ENCODE peak calls at places on chromosome 16, in five cellular contexts. One of them, this sample, is unnamed.

GRCh38 chr16:11398851-11399250 is 53.6 kb downstream of the RMI2 start:
- DNase-seq in left lung: no peak
- DNase-seq in activated T-helper 2 cell treated with anti-CD3 and anti-CD28 coated beads, Interferon-gamma antibody, Interleukin-2, Interleukin-4, amounts not matched to agents 10 μg/mL and 5 μg/mL and 100 μg/mL, durations not matched to agents 14 hours and 24 hours and 36 hours: no peak
- DNase-seq in MV-4-11: no peak
- DNase-seq in NCI-H2029: no peak
- DNase-seq in this sample: no peak

GRCh38 chr16:79848739-79849518 is 248.4 kb upstream of the MAF start:
- DNase-seq in activated T-helper 2 cell treated with anti-CD3 and anti-CD28 coated beads, Interferon-gamma antibody, Interleukin-2, Interleukin-4, amounts not matched to agents 10 μg/mL and 5 μg/mL and 100 μg/mL, durations not matched to agents 14 hours and 24 hours and 36 hours: no peak
- DNase-seq in left lung: no peak
- DNase-seq in NCI-H2029: no peak
- DNase-seq in MV-4-11: no peak
- DNase-seq in this sample: no peak

GRCh38 chr16:45454-45853 is 8.0 kb downstream of the POLR3K start:
- DNase-seq in NCI-H2029: no peak
- DNase-seq in activated T-helper 2 cell treated with anti-CD3 and anti-CD28 coated beads, Interferon-gamma antibody, Interleukin-2, Interleukin-4, amounts not matched to agents 10 μg/mL and 5 μg/mL and 100 μg/mL, durations not matched to agents 14 hours and 24 hours and 36 hours: no peak
- DNase-seq in left lung: no peak
- DNase-seq in MV-4-11: no peak
- DNase-seq in this sample: no peak

GRCh38 chr16:76910931-76911330 is 280.1 kb upstream of the MON1B start:
- DNase-seq in activated T-helper 2 cell treated with anti-CD3 and anti-CD28 coated beads, Interferon-gamma antibody, Interleukin-2, Interleukin-4, amounts not matched to agents 10 μg/mL and 5 μg/mL and 100 μg/mL, durations not matched to agents 14 hours and 24 hours and 36 hours: no peak
- DNase-seq in MV-4-11: no peak
- DNase-seq in NCI-H2029: no peak
- DNase-seq in left lung: no peak
- DNase-seq in this sample: no peak

GRCh38 chr16:8126313-8126712 is 464.0 kb downstream of the TMEM114 start:
- DNase-seq in NCI-H2029: no peak
- DNase-seq in activated T-helper 2 cell treated with anti-CD3 and anti-CD28 coated beads, Interferon-gamma antibody, Interleukin-2, Interleukin-4, amounts not matched to agents 10 μg/mL and 5 μg/mL and 100 μg/mL, durations not matched to agents 14 hours and 24 hours and 36 hours: no peak
- DNase-seq in left lung: no peak
- DNase-seq in MV-4-11: no peak
- DNase-seq in this sample: no peak

GRCh38 chr16:4360538-4361021 is 9.5 kb upstream of the PAM16 start:
- DNase-seq in left lung: no peak
- DNase-seq in activated T-helper 2 cell treated with anti-CD3 and anti-CD28 coated beads, Interferon-gamma antibody, Interleukin-2, Interleukin-4, amounts not matched to agents 10 μg/mL and 5 μg/mL and 100 μg/mL, durations not matched to agents 14 hours and 24 hours and 36 hours: peak; percentile 20
- DNase-seq in MV-4-11: no peak
- DNase-seq in NCI-H2029: no peak
- DNase-seq in this sample: no peak

GRCh38 chr16:53043462-53043861 is 9.2 kb downstream of the CHD9NB start:
- DNase-seq in MV-4-11: no peak
- DNase-seq in activated T-helper 2 cell treated with anti-CD3 and anti-CD28 coated beads, Interferon-gamma antibody, Interleukin-2, Interleukin-4, amounts not matched to agents 10 μg/mL and 5 μg/mL and 100 μg/mL, durations not matched to agents 14 hours and 24 hours and 36 hours: no peak
- DNase-seq in left lung: no peak
- DNase-seq in NCI-H2029: no peak
- DNase-seq in this sample: no peak

GRCh38 chr16:66703359-66704215 is 7.0 kb upstream of the CMTM4 start:
- DNase-seq in NCI-H2029: no peak
- DNase-seq in left lung: no peak
- DNase-seq in activated T-helper 2 cell treated with anti-CD3 and anti-CD28 coated beads, Interferon-gamma antibody, Interleukin-2, Interleukin-4, amounts not matched to agents 10 μg/mL and 5 μg/mL and 100 μg/mL, durations not matched to agents 14 hours and 24 hours and 36 hours: no peak
- DNase-seq in MV-4-11: peak; percentile 43
- DNase-seq in this sample: no peak

GRCh38 chr16:47876494-47876893 is 279.3 kb downstream of the ABCC12 start:
- DNase-seq in MV-4-11: no peak
- DNase-seq in activated T-helper 2 cell treated with anti-CD3 and anti-CD28 coated beads, Interferon-gamma antibody, Interleukin-2, Interleukin-4, amounts not matched to agents 10 μg/mL and 5 μg/mL and 100 μg/mL, durations not matched to agents 14 hours and 24 hours and 36 hours: no peak
- DNase-seq in NCI-H2029: no peak
- DNase-seq in left lung: no peak
- DNase-seq in this sample: no peak

GRCh38 chr16:60811051-60811608 is 1225.1 kb downstream of the CDH8 start:
- DNase-seq in left lung: no peak
- DNase-seq in activated T-helper 2 cell treated with anti-CD3 and anti-CD28 coated beads, Interferon-gamma antibody, Interleukin-2, Interleukin-4, amounts not matched to agents 10 μg/mL and 5 μg/mL and 100 μg/mL, durations not matched to agents 14 hours and 24 hours and 36 hours: no peak
- DNase-seq in NCI-H2029: no peak
- DNase-seq in MV-4-11: no peak
- DNase-seq in this sample: no peak

GRCh38 chr16:2737238-2737605 is 15.2 kb upstream of the SRRM2 start:
- DNase-seq in activated T-helper 2 cell treated with anti-CD3 and anti-CD28 coated beads, Interferon-gamma antibody, Interleukin-2, Interleukin-4, amounts not matched to agents 10 μg/mL and 5 μg/mL and 100 μg/mL, durations not matched to agents 14 hours and 24 hours and 36 hours: no peak
- DNase-seq in NCI-H2029: no peak
- DNase-seq in MV-4-11: no peak
- DNase-seq in left lung: no peak
- DNase-seq in this sample: no peak

GRCh38 chr16:15782573-15783365 is 74.1 kb downstream of the MYH11 start:
- DNase-seq in left lung: no peak
- DNase-seq in NCI-H2029: no peak
- DNase-seq in MV-4-11: no peak
- DNase-seq in activated T-helper 2 cell treated with anti-CD3 and anti-CD28 coated beads, Interferon-gamma antibody, Interleukin-2, Interleukin-4, amounts not matched to agents 10 μg/mL and 5 μg/mL and 100 μg/mL, durations not matched to agents 14 hours and 24 hours and 36 hours: no peak
- DNase-seq in this sample: no peak

GRCh38 chr16:82638095-82638798 is 11.5 kb downstream of the CDH13 start:
- DNase-seq in MV-4-11: no peak
- DNase-seq in left lung: no peak
- DNase-seq in NCI-H2029: no peak
- DNase-seq in activated T-helper 2 cell treated with anti-CD3 and anti-CD28 coated beads, Interferon-gamma antibody, Interleukin-2, Interleukin-4, amounts not matched to agents 10 μg/mL and 5 μg/mL and 100 μg/mL, durations not matched to agents 14 hours and 24 hours and 36 hours: no peak
- DNase-seq in this sample: peak; percentile 92

GRCh38 chr16:85995591-85996461 is 96.9 kb downstream of the IRF8 start:
- DNase-seq in left lung: no peak
- DNase-seq in MV-4-11: peak; percentile 62
- DNase-seq in NCI-H2029: no peak
- DNase-seq in activated T-helper 2 cell treated with anti-CD3 and anti-CD28 coated beads, Interferon-gamma antibody, Interleukin-2, Interleukin-4, amounts not matched to agents 10 μg/mL and 5 μg/mL and 100 μg/mL, durations not matched to agents 14 hours and 24 hours and 36 hours: no peak
- DNase-seq in this sample: no peak

GRCh38 chr16:89324056-89325010 is 106.8 kb downstream of the ZNF778 start:
- DNase-seq in left lung: peak; percentile 22
- DNase-seq in activated T-helper 2 cell treated with anti-CD3 and anti-CD28 coated beads, Interferon-gamma antibody, Interleukin-2, Interleukin-4, amounts not matched to agents 10 μg/mL and 5 μg/mL and 100 μg/mL, durations not matched to agents 14 hours and 24 hours and 36 hours: no peak
- DNase-seq in MV-4-11: peak; percentile 21
- DNase-seq in NCI-H2029: no peak
- DNase-seq in this sample: no peak

GRCh38 chr16:1983053-1983543 is 895 bp upstream of the GFER start:
- DNase-seq in NCI-H2029: no peak
- DNase-seq in activated T-helper 2 cell treated with anti-CD3 and anti-CD28 coated beads, Interferon-gamma antibody, Interleukin-2, Interleukin-4, amounts not matched to agents 10 μg/mL and 5 μg/mL and 100 μg/mL, durations not matched to agents 14 hours and 24 hours and 36 hours: no peak
- DNase-seq in left lung: no peak
- DNase-seq in MV-4-11: no peak
- DNase-seq in this sample: no peak

GRCh38 chr16:63998-64913 is 8.2 kb downstream of the RHBDF1 start:
- DNase-seq in MV-4-11: no peak
- DNase-seq in activated T-helper 2 cell treated with anti-CD3 and anti-CD28 coated beads, Interferon-gamma antibody, Interleukin-2, Interleukin-4, amounts not matched to agents 10 μg/mL and 5 μg/mL and 100 μg/mL, durations not matched to agents 14 hours and 24 hours and 36 hours: no peak
- DNase-seq in left lung: no peak
- DNase-seq in NCI-H2029: peak; percentile 82
- DNase-seq in this sample: no peak

GRCh38 chr16:3004781-3005284 is 7.9 kb upstream of the CLDN9 start:
- DNase-seq in NCI-H2029: no peak
- DNase-seq in activated T-helper 2 cell treated with anti-CD3 and anti-CD28 coated beads, Interferon-gamma antibody, Interleukin-2, Interleukin-4, amounts not matched to agents 10 μg/mL and 5 μg/mL and 100 μg/mL, durations not matched to agents 14 hours and 24 hours and 36 hours: no peak
- DNase-seq in left lung: peak; percentile 67
- DNase-seq in MV-4-11: peak; percentile 1
- DNase-seq in this sample: no peak

GRCh38 chr16:66472961-66473610 is 46.0 kb downstream of the BEAN1 start:
- DNase-seq in NCI-H2029: no peak
- DNase-seq in MV-4-11: no peak
- DNase-seq in left lung: no peak
- DNase-seq in activated T-helper 2 cell treated with anti-CD3 and anti-CD28 coated beads, Interferon-gamma antibody, Interleukin-2, Interleukin-4, amounts not matched to agents 10 μg/mL and 5 μg/mL and 100 μg/mL, durations not matched to agents 14 hours and 24 hours and 36 hours: no peak
- DNase-seq in this sample: no peak

GRCh38 chr16:67563708-67564468 is 1.6 kb downstream of the CTCF start:
- DNase-seq in left lung: peak; percentile 60
- DNase-seq in MV-4-11: peak; percentile 74
- DNase-seq in activated T-helper 2 cell treated with anti-CD3 and anti-CD28 coated beads, Interferon-gamma antibody, Interleukin-2, Interleukin-4, amounts not matched to agents 10 μg/mL and 5 μg/mL and 100 μg/mL, durations not matched to agents 14 hours and 24 hours and 36 hours: no peak
- DNase-seq in NCI-H2029: no peak
- DNase-seq in this sample: no peak

GRCh38 chr16:48608871-48609452 is 1.0 kb downstream of the N4BP1 start:
- DNase-seq in left lung: no peak
- DNase-seq in NCI-H2029: no peak
- DNase-seq in MV-4-11: no peak
- DNase-seq in activated T-helper 2 cell treated with anti-CD3 and anti-CD28 coated beads, Interferon-gamma antibody, Interleukin-2, Interleukin-4, amounts not matched to agents 10 μg/mL and 5 μg/mL and 100 μg/mL, durations not matched to agents 14 hours and 24 hours and 36 hours: no peak
- DNase-seq in this sample: no peak